ENCODE peak calls at places on chromosomes 1 and 21, in eight cellular contexts. B is mesendoderm, M is neuronal stem cell, S is MM.1S, J is small intestine, V is colonic mucosa, F is heart right ventricle, E is osteoblast. R is an unnamed sample.

GRCh38 chr1:55212349-55213028 is 2.7 kb downstream of the USP24 start:
- DNase-seq in S (no peak), V (peak; percentile 23), E (no peak), B (no peak), F (no peak), M (no peak), J (peak; percentile 30), R (no peak)

GRCh38 chr21:34775793-34776192 is 107.0 kb downstream of the CLIC6 start:
- DNase-seq in V (no peak), S (no peak), B (peak; percentile 68), E (no peak), M (no peak), J (no peak), F (no peak), R (no peak)

GRCh38 chr1:150928286-150928685 is 2.1 kb downstream of the SETDB1 start:
- DNase-seq in F (no peak), S (no peak), M (no peak), B (peak; percentile 4), J (no peak), V (no peak), E (no peak), R (no peak)

GRCh38 chr1:218480691-218481099 is 135.6 kb downstream of the TGFB2 start:
- DNase-seq in E (peak; percentile 70), F (no peak), J (peak; percentile 72), V (no peak), B (no peak), M (no peak), S (no peak), R (no peak)

GRCh38 chr1:227317541-227318002 is 720 bp downstream of the CDC42BPA start:
- DNase-seq in S (peak; percentile 47), M (peak; percentile 52), B (peak; percentile 92), J (peak; percentile 78), F (peak; percentile 39), V (peak; percentile 65), E (peak; percentile 92), R (peak; percentile 71)

GRCh38 chr1:204308023-204308628 is 51.6 kb downstream of the PLEKHA6 start:
- DNase-seq in B (no peak), J (no peak), V (no peak), F (no peak), M (no peak), E (no peak), S (no peak), R (no peak)

GRCh38 chr1:107648071-107648470 is 316.9 kb downstream of the VAV3 start:
- DNase-seq in M (no peak), J (no peak), B (no peak), V (no peak), S (no peak), E (peak; percentile 1), F (no peak), R (no peak)

GRCh38 chr1:94061513-94062443 is 59.2 kb downstream of the ABCA4 start:
- DNase-seq in J (peak; percentile 53), B (peak; percentile 86), S (peak; percentile 14), V (peak; percentile 75), E (peak; percentile 89), F (peak; percentile 85), M (peak; percentile 61), R (peak; percentile 64)

GRCh38 chr1:168848041-168848440 is 119.0 kb upstream of the DPT start:
- DNase-seq in V (no peak), E (no peak), J (no peak), S (no peak), M (no peak), B (no peak), F (no peak), R (no peak)

GRCh38 chr1:218412181-218412580 is 67.0 kb downstream of the TGFB2 start:
- DNase-seq in E (no peak), M (no peak), V (no peak), J (no peak), F (no peak), B (no peak), S (no peak), R (no peak)

GRCh38 chr1:111290640-111291039 is at the start of gene CHIA:
- DNase-seq in E (no peak), B (no peak), J (no peak), V (no peak), M (no peak), S (no peak), F (peak; percentile 37), R (no peak)

GRCh38 chr1:172431721-172432192 is 11.3 kb downstream of the C1orf105 start:
- DNase-seq in J (peak; percentile 68), F (no peak), V (peak; percentile 81), M (no peak), S (no peak), E (no peak), B (peak; percentile 33), R (no peak)

GRCh38 chr1:172430128-172430454 is 9.6 kb downstream of the C1orf105 start:
- DNase-seq in V (no peak), F (no peak), S (no peak), M (no peak), J (no peak), B (no peak), E (no peak), R (no peak)

GRCh38 chr1:172431224-172431623 is 10.7 kb downstream of the C1orf105 start:
- DNase-seq in M (no peak), B (no peak), J (no peak), S (no peak), F (no peak), V (no peak), E (no peak), R (no peak)

GRCh38 chr1:172427191-172427590 is 6.7 kb downstream of the C1orf105 start:
- DNase-seq in J (no peak), F (no peak), M (no peak), E (no peak), V (no peak), B (no peak), S (no peak), R (no peak)

GRCh38 chr1:172429324-172430127 is 9.0 kb downstream of the C1orf105 start:
- DNase-seq in S (peak; percentile 65), B (peak; percentile 79), F (peak; percentile 41), J (peak; percentile 71), V (peak; percentile 53), M (peak; percentile 40), E (peak; percentile 74), R (peak; percentile 26)
- H3K4me1 ChIP-seq in S (peaks cover 6% of the 10 kb centered on the region), B (no peaks in the 10 kb centered on the region), F (no peaks in the 10 kb centered on the region), J (no peaks in the 10 kb centered on the region), V (no peaks in the 10 kb centered on the region), M (peaks cover 8% of the 10 kb centered on the region), E (no peaks in the 10 kb centered on the region), R (no peaks in the 10 kb centered on the region)

DNA sequence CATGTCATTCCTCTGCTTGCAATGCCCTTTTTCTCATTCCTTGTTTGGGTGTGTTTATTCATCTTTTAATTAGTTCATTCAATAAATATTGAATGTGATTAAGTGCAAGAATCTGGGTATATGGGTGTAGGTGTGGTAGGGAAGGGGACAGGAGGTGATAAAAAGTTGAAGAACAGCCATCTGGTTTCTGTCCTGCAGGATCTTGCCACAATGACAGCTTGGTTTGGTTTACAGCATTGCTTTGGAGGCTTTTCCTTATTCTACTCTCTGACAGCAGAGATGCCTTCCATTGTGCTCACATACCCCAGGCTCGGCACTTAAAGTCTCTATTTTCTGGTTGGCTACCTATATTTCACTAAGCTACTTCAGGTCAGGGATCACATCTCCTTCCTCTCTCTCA is 3.0 kb upstream of the REG4 start:
- DNase-seq in J (no peak), V (no peak), E (no peak), M (no peak), F (no peak), S (no peak), B (no peak), R (no peak)
- H3K36me3 ChIP-seq in J (no peaks in the 10 kb centered on the region), V (no peaks in the 10 kb centered on the region), E (no peaks in the 10 kb centered on the region), M (no peaks in the 10 kb centered on the region), F (no peaks in the 10 kb centered on the region), S (no peaks in the 10 kb centered on the region), B (no peaks in the 10 kb centered on the region), R (no peaks in the 10 kb centered on the region)

DNA sequence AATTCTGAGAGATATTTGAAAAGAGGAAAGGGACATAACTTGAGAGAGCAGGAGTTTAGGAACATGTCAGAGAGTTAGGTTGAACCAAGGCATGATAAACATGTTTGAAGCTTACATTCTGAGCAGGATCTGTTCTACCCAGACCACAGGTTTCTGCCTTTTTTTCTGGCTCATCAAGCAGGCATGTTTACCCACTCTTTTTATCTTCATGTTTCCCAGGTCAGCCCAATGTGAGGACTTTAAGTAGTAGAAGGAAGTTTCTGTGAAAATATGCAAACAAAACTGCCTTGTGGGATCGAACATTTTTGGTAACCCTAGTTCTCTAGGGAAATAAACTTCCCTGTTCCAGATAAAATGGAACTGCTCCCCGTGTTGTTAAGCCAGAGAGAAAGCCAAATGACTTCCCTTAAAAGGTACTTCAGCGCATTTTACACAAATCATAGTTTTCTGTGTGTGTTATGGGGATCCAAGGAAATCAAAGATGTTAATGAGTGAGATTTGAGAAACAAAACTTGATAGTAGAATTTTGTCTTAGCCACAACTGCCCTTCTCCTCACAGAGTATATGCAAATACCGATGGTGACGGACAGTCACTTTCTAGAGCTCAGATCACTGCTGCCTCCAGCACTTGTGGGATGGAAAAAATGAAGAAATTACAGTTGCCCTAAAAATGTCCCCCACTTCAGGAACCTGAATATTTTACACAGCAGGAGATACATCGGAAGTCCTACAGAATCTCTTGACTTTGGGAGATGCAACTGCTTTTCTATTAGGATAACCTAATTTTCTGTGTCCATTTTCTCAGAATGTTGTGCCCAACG is 785 bp upstream of the HIPK1 start:
- DNase-seq in V (no peak), J (peak; percentile 12), F (no peak), S (peak; percentile 36), M (no peak), E (peak; percentile 87), B (no peak), R (no peak)
- H3K4me1 ChIP-seq in V (no peaks in the 10 kb centered on the region), J (peaks cover 4% of the 10 kb centered on the region), F (peaks cover 42% of the 10 kb centered on the region), S (peaks cover 7% of the 10 kb centered on the region), M (peaks cover 5% of the 10 kb centered on the region), E (peaks cover 26% of the 10 kb centered on the region), B (no peaks in the 10 kb centered on the region), R (peaks cover 30% of the 10 kb centered on the region)

GRCh38 chr1:66366618-66367017 is 167.3 kb upstream of the SGIP1 start:
- DNase-seq in V (no peak), M (no peak), S (no peak), B (no peak), F (no peak), J (no peak), E (no peak), R (no peak)

GRCh38 chr1:66368261-66368660 is 165.7 kb upstream of the SGIP1 start:
- DNase-seq in M (no peak), E (no peak), V (no peak), F (no peak), S (no peak), J (no peak), B (no peak), R (no peak)

GRCh38 chr1:66367369-66367768 is 166.6 kb upstream of the SGIP1 start:
- DNase-seq in V (no peak), B (no peak), S (no peak), M (no peak), F (no peak), E (no peak), J (no peak), R (no peak)

GRCh38 chr1:66364578-66365391 is 169.2 kb upstream of the SGIP1 start:
- DNase-seq in S (no peak), E (peak; percentile 19), M (no peak), F (no peak), B (no peak), J (no peak), V (no peak), R (no peak)

GRCh38 chr1:66365628-66366027 is 168.3 kb upstream of the SGIP1 start:
- DNase-seq in B (no peak), E (peak; percentile 35), V (no peak), S (no peak), J (no peak), M (no peak), F (no peak), R (no peak)
- H3K36me3 ChIP-seq in B (peaks cover 4% of the 10 kb centered on the region), E (peaks cover 50% of the 10 kb centered on the region), V (no peaks in the 10 kb centered on the region), S (peaks cover 9% of the 10 kb centered on the region), J (no peaks in the 10 kb centered on the region), M (peaks cover 9% of the 10 kb centered on the region), F (no peaks in the 10 kb centered on the region), R (peaks cover 58% of the 10 kb centered on the region)

GRCh38 chr1:17587693-17588047 is 48.2 kb downstream of the ARHGEF10L start:
- DNase-seq in V (no peak), J (no peak), S (no peak), E (peak; percentile 93), B (peak; percentile 98), M (no peak), F (peak; percentile 24), R (no peak)
- H3K4me1 ChIP-seq in V (peaks cover 30% of the 10 kb centered on the region), J (peaks cover 24% of the 10 kb centered on the region), S (no peaks in the 10 kb centered on the region), E (peaks cover 34% of the 10 kb centered on the region), B (peaks cover 35% of the 10 kb centered on the region), M (peaks cover 23% of the 10 kb centered on the region), F (peaks cover 68% of the 10 kb centered on the region), R (peaks cover 64% of the 10 kb centered on the region)